ENCODE peak calls at places on chromosomes 16 and 17, in four cellular contexts. T, K, E and N are unnamed samples.

GRCh38 chr16:68902376-68903345 is 59.3 kb downstream of the TANGO6 start:
- DNase-seq in K (peak; percentile 63), T (peak; percentile 43), E (no peak), N (peak; percentile 55)

GRCh38 chr17:19331134-19331533 is 31.4 kb downstream of the B9D1 start:
- DNase-seq in K (no peak), E (no peak), T (no peak), N (no peak)

GRCh38 chr17:68491864-68492263 is 20.4 kb upstream of the PRKAR1A start:
- DNase-seq in K (no peak), E (no peak), T (no peak), N (no peak)

GRCh38 chr16:28823719-28824547 is 1.1 kb downstream of the ATXN2L start:
- DNase-seq in E (peak; percentile 86), T (peak; percentile 89), K (peak; percentile 97), N (peak; percentile 96)

GRCh38 chr16:66944054-66944441 is 8.7 kb downstream of the CES2 start:
- DNase-seq in E (no peak), K (no peak), T (no peak), N (no peak)

GRCh38 chr17:28686296-28686695 is 24.3 kb downstream of the SUPT6H start:
- DNase-seq in K (no peak), E (no peak), T (no peak), N (no peak)

GRCh38 chr17:2071421-2072281 is 16.7 kb downstream of the HIC1 start:
- DNase-seq in T (no peak), E (no peak), K (no peak), N (no peak)

GRCh38 chr17:10754109-10754508 is 24.3 kb upstream of the TMEM220 start:
- DNase-seq in T (peak; percentile 49), E (no peak), K (peak; percentile 39), N (peak; percentile 65)

GRCh38 chr17:4599505-4600281 is 15.4 kb downstream of the SMTNL2 start:
- DNase-seq in T (peak; percentile 31), K (peak; percentile 47), E (no peak), N (peak; percentile 62)

GRCh38 chr16:56363181-56363716 is 62.1 kb downstream of the AMFR start:
- DNase-seq in E (no peak), K (no peak), T (no peak), N (no peak)

GRCh38 chr16:57374067-57374534 is 1.8 kb downstream of the CX3CL1 start:
- DNase-seq in K (no peak), T (no peak), E (no peak), N (no peak)

GRCh38 chr17:45246861-45247428 is 14.9 kb downstream of the SPATA32 start:
- DNase-seq in K (no peak), T (peak; percentile 71), E (no peak), N (peak; percentile 92)

GRCh38 chr16:62638324-62638911 is 602.2 kb upstream of the CDH8 start:
- DNase-seq in K (no peak), T (no peak), E (no peak), N (no peak)

GRCh38 chr17:45780921-45781320 is 3.2 kb upstream of the CRHR1 start:
- DNase-seq in T (no peak), E (no peak), K (no peak), N (no peak)

GRCh38 chr16:54359555-54359954 is 73.0 kb upstream of the IRX3 start:
- DNase-seq in E (no peak), K (no peak), T (no peak), N (no peak)

GRCh38 chr17:80424878-80425765 is 10.2 kb downstream of the ENDOV start:
- DNase-seq in T (no peak), K (no peak), E (no peak), N (peak; percentile 54)

GRCh38 chr16:89955001-89955685 is 6.6 kb downstream of the DEF8 start:
- DNase-seq in K (no peak), E (no peak), T (no peak), N (no peak)

GRCh38 chr16:68980695-68981315 is 124.6 kb upstream of the HAS3 start:
- DNase-seq in K (no peak), T (no peak), E (no peak), N (no peak)

GRCh38 chr16:56682703-56683397 is 580 bp downstream of the MT1X start:
- DNase-seq in E (no peak), T (no peak), K (no peak), N (no peak)

GRCh38 chr16:11491524-11491923 is 95.2 kb downstream of the LITAF start:
- DNase-seq in T (no peak), K (no peak), E (no peak), N (no peak)

GRCh38 chr17:42773290-42774035 is at the start of gene VPS25:
- DNase-seq in K (peak; percentile 84), E (no peak), T (peak; percentile 85), N (peak; percentile 85)

GRCh38 chr16:47026492-47026891 is 53.0 kb upstream of the DNAJA2 start:
- DNase-seq in E (no peak), T (no peak), K (no peak), N (no peak)

GRCh38 chr16:53773150-53773846 is 69.3 kb downstream of the FTO start:
- DNase-seq in K (peak; percentile 81), T (peak; percentile 8), E (peak; percentile 13), N (peak; percentile 52)

GRCh38 chr17:41800601-41801373 is 11.0 kb downstream of the P3H4 start:
- DNase-seq in K (peak; percentile 86), E (no peak), T (peak; percentile 74), N (peak; percentile 18)

GRCh38 chr16:81401035-81401950 is 43.3 kb upstream of the CMIP start:
- DNase-seq in T (peak; percentile 64), E (no peak), K (peak; percentile 12), N (no peak)

GRCh38 chr17:27609606-27610303 is 21.2 kb upstream of the LGALS9 start:
- DNase-seq in K (peak; percentile 45), E (no peak), T (no peak), N (peak; percentile 61)

GRCh38 chr17:512311-512710 is 159.7 kb upstream of the RPH3AL start:
- DNase-seq in E (no peak), K (no peak), T (no peak), N (no peak)
- H2AFZ ChIP-seq in E (no peak overlapping the region), K (no peak overlapping the region), T (no peak overlapping the region), N (no peak overlapping the region)

GRCh38 chr16:19382887-19383816 is 34.5 kb upstream of the TMC5 start:
- DNase-seq in K (no peak), T (no peak), E (no peak), N (peak; percentile 78)

GRCh38 chr16:19384656-19385055 is 33.0 kb upstream of the TMC5 start:
- DNase-seq in K (no peak), T (no peak), E (no peak), N (no peak)

GRCh38 chr16:19380316-19380715 is 37.4 kb upstream of the TMC5 start:
- DNase-seq in K (no peak), T (no peak), E (no peak), N (no peak)

GRCh38 chr16:19379838-19380237 is 37.8 kb upstream of the TMC5 start:
- DNase-seq in E (no peak), T (no peak), K (no peak), N (no peak)

GRCh38 chr16:19382084-19382801 is 35.4 kb upstream of the TMC5 start:
- DNase-seq in K (peak; percentile 75), T (no peak), E (no peak), N (peak; percentile 10)
- TF ChIP-seq FOXM1 in K (no peak), T (no peak), E (no peak), N (no peak)

DNA sequence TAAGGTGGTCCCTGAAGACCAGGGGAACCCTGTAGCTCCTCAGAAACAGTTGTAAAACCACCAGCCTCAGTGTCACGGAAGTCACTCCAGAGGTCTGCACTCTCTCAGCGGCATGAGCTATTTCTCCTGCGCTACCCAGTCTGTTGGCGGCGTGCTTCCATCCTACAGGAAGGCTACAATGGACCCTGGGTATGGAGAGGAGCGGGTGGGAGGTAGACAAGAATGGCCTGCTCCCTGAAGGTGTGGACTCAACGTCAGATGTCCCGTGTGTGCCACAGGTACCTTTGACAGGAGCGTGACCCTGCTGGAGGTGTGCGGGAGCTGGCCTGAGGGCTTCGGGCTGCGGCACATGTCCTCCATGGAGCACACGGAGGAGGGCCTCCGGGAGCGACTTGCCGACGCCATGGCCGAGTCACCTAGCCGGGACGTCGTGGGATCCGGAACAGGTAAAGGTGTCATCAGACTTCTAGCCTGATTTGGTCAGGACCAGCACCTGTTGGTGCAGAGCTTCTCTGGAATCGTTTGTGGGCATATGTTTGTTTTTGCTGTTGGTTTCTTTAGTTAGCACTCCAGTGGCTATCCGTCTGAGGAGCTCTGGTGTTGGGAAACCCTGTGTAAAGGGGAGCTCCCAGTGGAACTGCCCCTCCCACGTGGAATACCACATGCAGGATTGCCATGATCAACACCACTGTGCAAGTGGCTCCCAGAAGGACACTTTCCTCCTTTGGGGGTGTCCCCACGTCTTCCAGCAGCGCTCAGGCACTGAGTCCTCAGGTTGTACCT is 31.4 kb upstream of the TBX2 start:
- DNase-seq in E (no peak), T (no peak), K (no peak), N (no peak)
- H2AFZ ChIP-seq in E (no peak overlapping the region), T (no peak overlapping the region), K (no peak overlapping the region), N (no peak overlapping the region)

GRCh38 chr16:4393243-4393606 is 21.6 kb downstream of the VASN start:
- DNase-seq in K (no peak), E (no peak), T (no peak), N (no peak)
- TF ChIP-seq FOXM1 in K (no peak), E (no peak), T (no peak), N (no peak)

GRCh38 chr16:50468749-50469078 is 79.5 kb upstream of the NKD1 start:
- DNase-seq in E (no peak), K (no peak), T (no peak), N (no peak)

GRCh38 chr16:50469121-50469743 is 79.0 kb upstream of the NKD1 start:
- DNase-seq in E (no peak), T (no peak), K (no peak), N (no peak)

GRCh38 chr16:50466170-50466569 is 82.0 kb upstream of the NKD1 start:
- DNase-seq in E (no peak), T (no peak), K (no peak), N (no peak)

GRCh38 chr16:50467943-50468748 is 80.0 kb upstream of the NKD1 start:
- DNase-seq in E (no peak), K (peak; percentile 97), T (peak; percentile 81), N (peak; percentile 94)

GRCh38 chr16:50467559-50467942 is 80.6 kb upstream of the NKD1 start:
- DNase-seq in T (no peak), K (no peak), E (no peak), N (no peak)
- H2AFZ ChIP-seq in T (no peak overlapping the region), K (no peak overlapping the region), E (no peak overlapping the region), N (no peak overlapping the region)

GRCh38 chr16:85718153-85718477 is 29.4 kb upstream of the GINS2 start:
- DNase-seq in K (no peak), E (no peak), T (no peak), N (no peak)

GRCh38 chr16:85715169-85716015 is 26.6 kb upstream of the GINS2 start:
- DNase-seq in T (no peak), E (no peak), K (no peak), N (no peak)

GRCh38 chr16:85717393-85718152 is 28.8 kb upstream of the GINS2 start:
- DNase-seq in E (no peak), T (peak; percentile 78), K (peak; percentile 60), N (peak; percentile 89)

GRCh38 chr16:85716016-85716679 is 27.4 kb upstream of the GINS2 start:
- DNase-seq in T (no peak), E (no peak), K (no peak), N (no peak)

GRCh38 chr16:85716680-85717038 is 27.9 kb upstream of the GINS2 start:
- DNase-seq in K (no peak), T (no peak), E (no peak), N (peak; percentile 77)
- TF ChIP-seq FOXM1 in K (no peak), T (no peak), E (no peak), N (no peak)

GRCh38 chr17:44219126-44219635 is 294 bp downstream of the UBTF start:
- DNase-seq in K (peak; percentile 48), T (peak; percentile 76), E (no peak), N (peak; percentile 85)
- H2AFZ ChIP-seq in K (no peak overlapping the region), T (no peak overlapping the region), E (no peak overlapping the region), N (no peak overlapping the region)

GRCh38 chr16:563072-563644 is 3.0 kb downstream of the PRR35 start:
- DNase-seq in E (no peak), T (no peak), K (no peak), N (no peak)
- TF ChIP-seq FOXM1 in E (no peak), T (no peak), K (no peak), N (no peak)